ENCODE peak calls at places on chromosomes 1 and 21, in ten cellular contexts. One of them, this sample, is unnamed.

GRCh38 chr1:232704694-232705680 is 75.1 kb upstream of the SIPA1L2 start:
- DNase-seq in GM12891: no peak
- DNase-seq in lower leg skin: peak
- DNase-seq in GM12878: no peak
- DNase-seq in H1: no peak
- DNase-seq in tibial nerve: peak
- DNase-seq in A549: peak
- DNase-seq in transverse colon: peak
- DNase-seq in IMR-90: peak
- DNase-seq in ovary: peak
- DNase-seq in this sample: peak

GRCh38 chr1:172680733-172681275 is 21.9 kb downstream of the FASLG start:
- DNase-seq in GM12891: no peak
- DNase-seq in lower leg skin: no peak
- DNase-seq in GM12878: no peak
- DNase-seq in H1: no peak
- DNase-seq in tibial nerve: no peak
- DNase-seq in A549: no peak
- DNase-seq in transverse colon: no peak
- DNase-seq in IMR-90: no peak
- DNase-seq in ovary: no peak
- DNase-seq in this sample: no peak

GRCh38 chr21:41597811-41598231 is 89.9 kb upstream of the TMPRSS2 start:
- DNase-seq in GM12891: no peak
- DNase-seq in lower leg skin: no peak
- DNase-seq in GM12878: no peak
- DNase-seq in H1: no peak
- DNase-seq in tibial nerve: no peak
- DNase-seq in A549: no peak
- DNase-seq in transverse colon: no peak
- DNase-seq in IMR-90: no peak
- DNase-seq in ovary: no peak
- DNase-seq in this sample: no peak

GRCh38 chr1:239810071-239810481 is 281.6 kb upstream of the FMN2 start:
- DNase-seq in GM12891: no peak
- DNase-seq in lower leg skin: no peak
- DNase-seq in GM12878: no peak
- DNase-seq in H1: no peak
- DNase-seq in tibial nerve: no peak
- DNase-seq in A549: no peak
- DNase-seq in transverse colon: no peak
- DNase-seq in IMR-90: no peak
- DNase-seq in ovary: no peak
- DNase-seq in this sample: no peak

GRCh38 chr1:157739229-157739901 is 37.6 kb downstream of the FCRL2 start:
- DNase-seq in GM12891: no peak
- DNase-seq in lower leg skin: no peak
- DNase-seq in GM12878: no peak
- DNase-seq in H1: no peak
- DNase-seq in tibial nerve: no peak
- DNase-seq in A549: no peak
- DNase-seq in transverse colon: no peak
- DNase-seq in IMR-90: no peak
- DNase-seq in ovary: no peak
- DNase-seq in this sample: no peak

GRCh38 chr1:235781807-235782206 is 84.9 kb downstream of the LYST start:
- DNase-seq in GM12891: no peak
- DNase-seq in lower leg skin: no peak
- DNase-seq in GM12878: no peak
- DNase-seq in H1: no peak
- DNase-seq in tibial nerve: no peak
- DNase-seq in A549: no peak
- DNase-seq in transverse colon: no peak
- DNase-seq in IMR-90: peak
- DNase-seq in ovary: no peak
- DNase-seq in this sample: no peak

GRCh38 chr1:43376723-43377235 is 9.0 kb upstream of the ELOVL1 start:
- DNase-seq in GM12891: no peak
- DNase-seq in lower leg skin: no peak
- DNase-seq in GM12878: no peak
- DNase-seq in H1: no peak
- DNase-seq in tibial nerve: no peak
- DNase-seq in A549: no peak
- DNase-seq in transverse colon: no peak
- DNase-seq in IMR-90: no peak
- DNase-seq in ovary: no peak
- DNase-seq in this sample: no peak

GRCh38 chr1:20187103-20187812 is 940 bp upstream of the PLA2G2C start:
- DNase-seq in GM12891: no peak
- DNase-seq in lower leg skin: no peak
- DNase-seq in GM12878: no peak
- DNase-seq in H1: no peak
- DNase-seq in tibial nerve: no peak
- DNase-seq in A549: no peak
- DNase-seq in transverse colon: peak
- DNase-seq in IMR-90: no peak
- DNase-seq in ovary: no peak
- DNase-seq in this sample: no peak

GRCh38 chr1:46343351-46343695 is 2.7 kb downstream of the NSUN4 start:
- DNase-seq in GM12891: no peak
- DNase-seq in lower leg skin: no peak
- DNase-seq in GM12878: no peak
- DNase-seq in H1: no peak
- DNase-seq in tibial nerve: no peak
- DNase-seq in A549: no peak
- DNase-seq in transverse colon: no peak
- DNase-seq in IMR-90: no peak
- DNase-seq in ovary: no peak
- DNase-seq in this sample: no peak

GRCh38 chr1:224106568-224107281 is 7.2 kb upstream of the FBXO28 start:
- DNase-seq in GM12891: peak
- DNase-seq in lower leg skin: peak
- DNase-seq in GM12878: no peak
- DNase-seq in H1: no peak
- DNase-seq in tibial nerve: no peak
- DNase-seq in A549: peak
- DNase-seq in transverse colon: peak
- DNase-seq in IMR-90: peak
- DNase-seq in ovary: no peak
- DNase-seq in this sample: no peak

GRCh38 chr1:67307251-67308060 is at the start of gene IL12RB2:
- DNase-seq in GM12891: peak
- DNase-seq in lower leg skin: no peak
- DNase-seq in GM12878: no peak
- DNase-seq in H1: no peak
- DNase-seq in tibial nerve: no peak
- DNase-seq in A549: no peak
- DNase-seq in transverse colon: peak
- DNase-seq in IMR-90: no peak
- DNase-seq in ovary: no peak
- DNase-seq in this sample: no peak

GRCh38 chr1:25799758-25800537 is at the start of gene SELENON:
- DNase-seq in GM12891: no peak
- DNase-seq in lower leg skin: no peak
- DNase-seq in GM12878: no peak
- DNase-seq in H1: no peak
- DNase-seq in tibial nerve: no peak
- DNase-seq in A549: peak
- DNase-seq in transverse colon: peak
- DNase-seq in IMR-90: peak
- DNase-seq in ovary: peak
- DNase-seq in this sample: peak

GRCh38 chr1:187338762-187339412 is 510.1 kb downstream of the PLA2G4A start:
- DNase-seq in GM12891: no peak
- DNase-seq in lower leg skin: no peak
- DNase-seq in GM12878: no peak
- DNase-seq in H1: no peak
- DNase-seq in tibial nerve: no peak
- DNase-seq in A549: no peak
- DNase-seq in transverse colon: no peak
- DNase-seq in IMR-90: no peak
- DNase-seq in ovary: no peak
- DNase-seq in this sample: no peak

GRCh38 chr1:55367273-55367672 is 152.1 kb upstream of the USP24 start:
- DNase-seq in GM12891: no peak
- DNase-seq in lower leg skin: peak
- DNase-seq in GM12878: no peak
- DNase-seq in H1: no peak
- DNase-seq in tibial nerve: no peak
- DNase-seq in A549: no peak
- DNase-seq in transverse colon: no peak
- DNase-seq in IMR-90: no peak
- DNase-seq in ovary: no peak
- DNase-seq in this sample: no peak

GRCh38 chr21:45072166-45072962 is 2.0 kb upstream of the ADARB1 start:
- DNase-seq in GM12891: no peak
- DNase-seq in lower leg skin: no peak
- DNase-seq in GM12878: no peak
- DNase-seq in H1: no peak
- DNase-seq in tibial nerve: no peak
- DNase-seq in A549: no peak
- DNase-seq in transverse colon: no peak
- DNase-seq in IMR-90: no peak
- DNase-seq in ovary: no peak
- DNase-seq in this sample: no peak

GRCh38 chr21:45074818-45075605 is 632 bp downstream of the ADARB1 start:
- DNase-seq in GM12891: no peak
- DNase-seq in lower leg skin: no peak
- DNase-seq in GM12878: no peak
- DNase-seq in H1: no peak
- DNase-seq in tibial nerve: no peak
- DNase-seq in A549: no peak
- DNase-seq in transverse colon: no peak
- DNase-seq in IMR-90: no peak
- DNase-seq in ovary: peak
- DNase-seq in this sample: no peak

GRCh38 chr21:45072963-45073300 is 1.4 kb upstream of the ADARB1 start:
- DNase-seq in GM12891: no peak
- DNase-seq in lower leg skin: no peak
- DNase-seq in GM12878: no peak
- DNase-seq in H1: no peak
- DNase-seq in tibial nerve: no peak
- DNase-seq in A549: no peak
- DNase-seq in transverse colon: no peak
- DNase-seq in IMR-90: no peak
- DNase-seq in ovary: no peak
- DNase-seq in this sample: no peak

GRCh38 chr21:45074048-45074817 is at the start of gene ADARB1:
- DNase-seq in GM12891: peak
- DNase-seq in lower leg skin: no peak
- DNase-seq in GM12878: no peak
- DNase-seq in H1: no peak
- DNase-seq in tibial nerve: no peak
- DNase-seq in A549: peak
- DNase-seq in transverse colon: peak
- DNase-seq in IMR-90: peak
- DNase-seq in ovary: peak
- DNase-seq in this sample: peak

GRCh38 chr21:45073301-45074047 is 906 bp upstream of the ADARB1 start:
- DNase-seq in GM12891: no peak
- DNase-seq in lower leg skin: no peak
- DNase-seq in GM12878: no peak
- DNase-seq in H1: no peak
- DNase-seq in tibial nerve: no peak
- DNase-seq in A549: no peak
- DNase-seq in transverse colon: peak
- DNase-seq in IMR-90: peak
- DNase-seq in ovary: peak
- DNase-seq in this sample: no peak
- TF ChIP-seq POLR2A in GM12891: no peak
- TF ChIP-seq POLR2A in lower leg skin: no peak
- TF ChIP-seq POLR2A in GM12878: no peak
- TF ChIP-seq POLR2A in H1: peak
- TF ChIP-seq POLR2A in tibial nerve: no peak
- TF ChIP-seq POLR2A in A549: no peak
- TF ChIP-seq POLR2A in transverse colon: no peak
- TF ChIP-seq POLR2A in IMR-90: peak
- TF ChIP-seq POLR2A in ovary: no peak
- TF ChIP-seq POLR2A in this sample: no peak

GRCh38 chr1:169586395-169587255 is at the start of gene F5:
- DNase-seq in GM12891: peak
- DNase-seq in lower leg skin: peak
- DNase-seq in GM12878: no peak
- DNase-seq in H1: peak
- DNase-seq in tibial nerve: peak
- DNase-seq in A549: peak
- DNase-seq in transverse colon: peak
- DNase-seq in IMR-90: peak
- DNase-seq in ovary: peak
- DNase-seq in this sample: peak
- TF ChIP-seq POLR2A in GM12891: no peak
- TF ChIP-seq POLR2A in lower leg skin: no peak
- TF ChIP-seq POLR2A in GM12878: no peak
- TF ChIP-seq POLR2A in H1: no peak
- TF ChIP-seq POLR2A in tibial nerve: no peak
- TF ChIP-seq POLR2A in A549: no peak
- TF ChIP-seq POLR2A in transverse colon: no peak
- TF ChIP-seq POLR2A in IMR-90: no peak
- TF ChIP-seq POLR2A in ovary: no peak
- TF ChIP-seq POLR2A in this sample: no peak

GRCh38 chr1:201732351-201732750 is 96.6 kb upstream of the IPO9 start:
- DNase-seq in GM12891: no peak
- DNase-seq in lower leg skin: no peak
- DNase-seq in GM12878: no peak
- DNase-seq in H1: no peak
- DNase-seq in tibial nerve: no peak
- DNase-seq in A549: no peak
- DNase-seq in transverse colon: no peak
- DNase-seq in IMR-90: peak
- DNase-seq in ovary: no peak
- DNase-seq in this sample: no peak
- TF ChIP-seq POLR2A in GM12891: no peak
- TF ChIP-seq POLR2A in lower leg skin: no peak
- TF ChIP-seq POLR2A in GM12878: no peak
- TF ChIP-seq POLR2A in H1: no peak
- TF ChIP-seq POLR2A in tibial nerve: no peak
- TF ChIP-seq POLR2A in A549: no peak
- TF ChIP-seq POLR2A in transverse colon: no peak
- TF ChIP-seq POLR2A in IMR-90: no peak
- TF ChIP-seq POLR2A in ovary: no peak
- TF ChIP-seq POLR2A in this sample: no peak

DNA sequence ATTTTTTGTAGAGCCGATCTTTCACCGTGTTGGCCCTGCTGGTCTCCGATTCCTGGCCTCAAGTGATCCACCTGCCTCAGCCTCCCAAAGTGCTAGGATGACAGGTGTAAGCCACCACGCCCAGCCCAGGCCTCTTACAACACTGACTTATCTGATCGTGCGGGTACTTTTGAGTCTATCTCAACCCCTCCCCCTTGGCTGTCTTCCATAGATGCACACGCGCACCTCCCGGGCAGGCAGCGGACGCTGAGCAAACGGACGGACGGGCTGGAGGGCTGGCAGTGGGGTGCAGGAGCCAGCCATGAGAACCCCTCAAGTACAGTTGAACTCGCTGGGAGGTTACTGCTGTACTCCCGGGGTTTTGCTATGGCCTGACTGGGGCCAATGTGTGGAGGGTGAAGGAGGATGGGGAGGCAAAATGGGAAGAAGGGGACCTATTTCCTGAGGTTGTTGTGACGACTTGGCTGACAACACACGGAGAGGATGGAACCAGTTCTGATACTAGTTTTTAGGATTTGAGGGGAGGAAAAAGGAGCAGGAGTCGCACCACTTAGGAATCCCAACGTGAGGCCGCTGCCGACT is 959 bp downstream of the CD58 start:
- DNase-seq in GM12891: no peak
- DNase-seq in lower leg skin: peak
- DNase-seq in GM12878: no peak
- DNase-seq in H1: no peak
- DNase-seq in tibial nerve: peak
- DNase-seq in A549: no peak
- DNase-seq in transverse colon: peak
- DNase-seq in IMR-90: no peak
- DNase-seq in ovary: peak
- DNase-seq in this sample: peak
- TF ChIP-seq POLR2A in GM12891: no peak
- TF ChIP-seq POLR2A in lower leg skin: no peak
- TF ChIP-seq POLR2A in GM12878: peak
- TF ChIP-seq POLR2A in H1: no peak
- TF ChIP-seq POLR2A in tibial nerve: no peak
- TF ChIP-seq POLR2A in A549: no peak
- TF ChIP-seq POLR2A in transverse colon: no peak
- TF ChIP-seq POLR2A in IMR-90: no peak
- TF ChIP-seq POLR2A in ovary: no peak
- TF ChIP-seq POLR2A in this sample: no peak